ENCODE peak calls at places on chromosomes 7 and 10, in five cellular contexts. P is right atrium auricular region, L is uterus, O is A549, V is heart right ventricle. J is an unnamed sample.

GRCh38 chr7:28729685-28730084 is 228.4 kb downstream of the TRIL start:
- DNase-seq in P (no peak), L (no peak), O (peak; percentile 7), V (no peak), J (no peak)

GRCh38 chr7:99380032-99380822 is 5.7 kb downstream of the ARPC1B start:
- DNase-seq in P (no peak), L (no peak), O (no peak), V (no peak), J (no peak)

GRCh38 chr7:107446531-107446930 is 23.3 kb upstream of the GPR22 start:
- DNase-seq in P (no peak), L (no peak), O (no peak), V (no peak), J (no peak)

GRCh38 chr7:66502230-66503035 is 126.2 kb upstream of the KCTD7 start:
- DNase-seq in P (no peak), L (peak; percentile 10), O (no peak), V (no peak), J (no peak)

GRCh38 chr7:99407849-99408346 is 499 bp downstream of the PDAP1 start:
- DNase-seq in P (peak; percentile 85), L (peak; percentile 72), O (peak; percentile 46), V (peak; percentile 37), J (peak; percentile 86)

GRCh38 chr10:132711618-132712051 is 74.3 kb downstream of the NKX6-2 start:
- DNase-seq in P (no peak), L (no peak), O (no peak), V (peak; percentile 9), J (no peak)

GRCh38 chr10:26486304-26486703 is 48.2 kb downstream of the APBB1IP start:
- DNase-seq in P (peak; percentile 67), L (peak; percentile 48), O (peak; percentile 88), V (no peak), J (no peak)

GRCh38 chr7:121102619-121103018 is 114.1 kb downstream of the CPED1 start:
- DNase-seq in P (no peak), L (no peak), O (no peak), V (no peak), J (no peak)

GRCh38 chr10:33143160-33143728 is 185.2 kb upstream of the ITGB1 start:
- DNase-seq in P (no peak), L (no peak), O (no peak), V (no peak), J (no peak)

GRCh38 chr10:18566177-18566576 is 85.2 kb downstream of the NSUN6 start:
- DNase-seq in P (no peak), L (no peak), O (peak; percentile 27), V (no peak), J (no peak)

GRCh38 chr10:70317272-70317942 is 33.6 kb upstream of the NPFFR1 start:
- DNase-seq in P (no peak), L (no peak), O (no peak), V (no peak), J (no peak)

GRCh38 chr10:47253651-47254375 is 46.2 kb upstream of the GDF10 start:
- DNase-seq in P (peak; percentile 68), L (no peak), O (no peak), V (peak; percentile 69), J (peak; percentile 78)

GRCh38 chr10:126153686-126154628 is 234.3 kb downstream of the ADAM12 start:
- DNase-seq in P (no peak), L (no peak), O (no peak), V (no peak), J (no peak)

GRCh38 chr10:126143117-126143516 is 245.2 kb downstream of the ADAM12 start:
- DNase-seq in P (no peak), L (no peak), O (no peak), V (no peak), J (no peak)

GRCh38 chr10:126147866-126148578 is 240.3 kb downstream of the ADAM12 start:
- DNase-seq in P (no peak), L (no peak), O (no peak), V (no peak), J (no peak)
- H3K27ac ChIP-seq in P (no peak overlapping the region), L (no peak overlapping the region), O (peak overlapping the region; percentile 86), V (no peak overlapping the region), J (no peak overlapping the region)

DNA sequence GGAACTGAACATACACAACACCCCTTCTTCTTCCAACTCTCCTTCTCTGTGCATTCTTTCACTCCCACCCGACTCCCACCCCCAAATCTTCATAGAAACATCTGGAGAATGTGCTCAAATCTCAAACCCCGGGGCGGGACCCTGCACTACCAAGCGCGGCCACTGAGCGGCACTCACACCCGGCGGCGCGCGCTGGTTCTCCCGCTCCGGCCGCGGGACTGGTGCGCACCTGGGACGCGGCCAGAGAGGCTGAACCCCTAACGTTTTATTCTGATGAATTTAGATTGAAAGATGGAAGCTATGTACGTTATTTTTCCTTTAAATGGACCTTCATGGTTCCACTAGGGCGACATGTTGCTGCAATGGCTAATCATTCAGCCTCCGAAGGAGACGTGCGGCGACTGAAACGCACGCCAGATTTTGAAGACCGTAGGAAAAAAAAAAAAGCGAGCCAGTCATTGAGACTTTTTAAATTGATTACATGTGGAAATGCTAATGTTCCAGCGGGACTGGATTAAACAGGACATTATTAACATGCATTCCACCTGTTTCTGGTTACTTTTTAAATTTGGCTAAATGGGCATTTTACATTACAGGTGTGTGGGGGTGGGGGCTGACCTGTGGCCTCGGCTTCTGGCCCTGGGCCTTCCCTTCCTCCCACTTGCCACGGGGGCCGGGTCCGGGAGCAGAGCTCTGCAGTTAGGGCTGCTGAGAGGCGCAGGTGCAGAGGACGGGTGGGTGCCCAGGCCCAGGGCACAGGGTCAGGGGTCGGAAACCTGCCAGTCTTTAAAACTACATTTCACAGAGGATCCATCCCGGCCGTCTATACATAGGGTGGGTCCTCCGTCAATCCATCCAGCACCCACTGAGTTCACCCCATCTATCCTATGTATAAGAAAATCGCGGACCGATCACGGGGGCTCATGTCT is 106.8 kb upstream of the INSIG1 start:
- DNase-seq in P (no peak), L (no peak), O (peak; percentile 28), V (peak; percentile 59), J (peak; percentile 65)
- H3K4me3 ChIP-seq in P (no peak overlapping the region), L (no peak overlapping the region), O (peak overlapping the region; percentile 32), V (no peak overlapping the region), J (peak overlapping the region; percentile 22)

DNA sequence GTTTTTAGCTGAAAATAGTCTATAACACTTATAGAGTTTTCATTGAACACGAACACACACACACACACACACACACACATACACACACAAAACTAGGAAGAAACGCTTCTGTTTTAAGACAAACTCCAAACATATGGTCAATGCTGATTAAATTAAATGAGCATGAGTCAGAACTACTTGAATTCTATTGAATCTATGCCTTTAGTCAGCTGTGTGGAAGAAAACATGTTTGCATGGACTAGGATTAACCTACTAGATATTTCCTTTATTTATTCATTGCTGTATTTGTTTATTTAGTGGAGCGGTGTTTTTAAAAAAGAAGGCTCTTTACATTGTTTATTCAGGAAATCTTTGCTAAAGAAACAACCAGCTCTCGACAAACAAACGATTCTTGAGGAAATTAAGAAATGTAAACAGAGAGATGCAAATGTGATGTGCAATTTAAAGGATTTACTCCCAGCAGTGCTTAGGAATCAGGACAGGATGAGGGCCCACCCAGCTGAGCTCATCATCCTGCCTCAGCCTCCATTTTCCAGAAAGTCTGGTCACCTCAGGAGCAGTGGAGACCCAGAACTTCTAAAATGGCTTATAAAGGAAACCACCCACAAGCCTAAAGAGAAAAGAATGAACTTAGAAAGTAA is 83.2 kb downstream of the PDE1C start:
- DNase-seq in P (no peak), L (no peak), O (peak; percentile 33), V (no peak), J (no peak)
- H3K27ac ChIP-seq in P (no peak overlapping the region), L (no peak overlapping the region), O (peak overlapping the region; percentile 24), V (no peak overlapping the region), J (no peak overlapping the region)

DNA sequence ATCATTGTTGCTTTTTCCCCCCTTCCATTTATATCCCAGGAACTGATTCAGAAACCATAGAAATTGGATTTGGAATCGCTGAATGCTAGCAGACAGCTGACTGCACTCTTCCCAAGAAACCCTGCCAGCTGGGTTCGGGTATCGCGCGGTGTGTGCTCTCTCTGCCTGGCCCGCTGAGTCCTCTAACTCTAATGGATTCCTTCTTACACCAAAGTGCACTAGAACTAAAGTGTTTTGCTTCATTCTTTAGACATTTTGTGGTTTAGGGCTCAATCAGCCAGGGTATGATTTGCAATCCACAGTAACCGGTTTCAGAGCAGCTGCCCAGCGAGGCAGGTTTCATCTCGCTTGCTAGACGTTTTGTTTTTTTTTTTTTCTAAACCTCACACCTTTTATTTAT is 92.2 kb downstream of the EGFR start:
- DNase-seq in P (no peak), L (no peak), O (no peak), V (no peak), J (no peak)
- H3K4me3 ChIP-seq in P (no peak overlapping the region), L (no peak overlapping the region), O (no peak overlapping the region), V (no peak overlapping the region), J (peak overlapping the region; percentile 36)

GRCh38 chr7:25963733-25964132 is 188.3 kb upstream of the NFE2L3 start:
- DNase-seq in P (no peak), L (no peak), O (no peak), V (no peak), J (no peak)
- H3K27ac ChIP-seq in P (no peak overlapping the region), L (no peak overlapping the region), O (no peak overlapping the region), V (no peak overlapping the region), J (no peak overlapping the region)

GRCh38 chr7:55449205-55449991 is 84.3 kb downstream of the LANCL2 start:
- DNase-seq in P (no peak), L (no peak), O (no peak), V (no peak), J (no peak)

GRCh38 chr7:55449992-55450535 is 84.9 kb downstream of the LANCL2 start:
- DNase-seq in P (no peak), L (no peak), O (no peak), V (no peak), J (no peak)

GRCh38 chr7:55452967-55453366 is 87.8 kb downstream of the LANCL2 start:
- DNase-seq in P (no peak), L (no peak), O (no peak), V (no peak), J (no peak)

GRCh38 chr7:55444786-55445185 is 79.6 kb downstream of the LANCL2 start:
- DNase-seq in P (no peak), L (no peak), O (no peak), V (no peak), J (no peak)

DNA sequence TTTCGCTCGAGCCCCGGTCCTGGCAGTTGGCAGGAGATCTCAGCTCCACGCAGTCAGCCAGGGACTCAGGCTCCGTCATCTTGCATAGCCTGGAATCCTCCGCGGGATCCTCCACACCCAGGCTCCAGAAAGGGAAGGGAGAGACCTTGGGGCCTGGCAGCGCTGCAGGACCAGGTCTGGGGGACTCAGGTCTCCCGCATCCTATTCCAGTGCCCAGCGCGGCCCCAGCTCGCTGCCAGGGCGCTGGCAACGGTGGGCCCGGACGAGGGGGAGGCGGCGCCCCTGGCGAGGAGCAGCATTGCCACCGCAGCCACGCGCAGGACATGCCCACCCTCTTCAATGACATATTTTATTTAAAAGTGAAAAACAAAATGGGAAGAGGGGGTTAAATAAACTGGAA is 83.4 kb downstream of the LANCL2 start:
- DNase-seq in P (no peak), L (no peak), O (no peak), V (no peak), J (no peak)
- H3K4me3 ChIP-seq in P (no peak overlapping the region), L (no peak overlapping the region), O (no peak overlapping the region), V (no peak overlapping the region), J (no peak overlapping the region)

GRCh38 chr10:5655003-5655600 is 11.3 kb downstream of the ASB13 start:
- DNase-seq in P (no peak), L (no peak), O (no peak), V (no peak), J (no peak)
- H3K27ac ChIP-seq in P (no peak overlapping the region), L (no peak overlapping the region), O (no peak overlapping the region), V (no peak overlapping the region), J (no peak overlapping the region)

DNA sequence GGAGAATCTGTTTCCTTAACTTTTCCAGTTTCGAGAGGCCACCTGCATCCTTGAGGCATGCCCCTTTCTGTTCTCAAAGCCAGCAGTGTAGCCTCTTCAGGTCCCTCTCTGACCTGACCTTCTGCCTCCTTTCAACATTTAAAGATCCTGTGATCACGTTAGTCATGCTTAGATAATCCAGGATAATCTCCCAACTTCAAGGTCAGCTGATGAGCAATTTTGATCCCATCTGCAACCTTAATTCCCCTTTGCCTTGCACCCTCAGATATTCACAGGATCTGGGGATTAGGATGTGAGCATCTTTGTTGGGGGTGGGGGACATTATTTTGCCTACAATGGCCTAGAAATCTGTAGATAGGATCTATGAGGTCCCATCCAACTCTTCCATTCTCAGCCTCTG is 8.0 kb downstream of the HKDC1 start:
- DNase-seq in P (no peak), L (no peak), O (no peak), V (no peak), J (no peak)
- H3K4me3 ChIP-seq in P (no peak overlapping the region), L (no peak overlapping the region), O (no peak overlapping the region), V (no peak overlapping the region), J (no peak overlapping the region)